ENCODE peak calls at places on chromosomes 5 and 9, in four cellular contexts. One of them, this sample, is unnamed.

GRCh38 chr5:157539623-157540022 is 36.0 kb downstream of the ADAM19 start:
- DNase-seq in mucosa of descending colon: no peak
- DNase-seq in psoas muscle: no peak
- DNase-seq in gastrocnemius medialis: no peak
- DNase-seq in this sample: no peak

GRCh38 chr5:124873189-124873588 is 126.8 kb upstream of the ZNF608 start:
- DNase-seq in mucosa of descending colon: no peak
- DNase-seq in psoas muscle: no peak
- DNase-seq in gastrocnemius medialis: no peak
- DNase-seq in this sample: no peak

GRCh38 chr9:113636165-113636564 is 172.6 kb downstream of the RGS3 start:
- DNase-seq in mucosa of descending colon: no peak
- DNase-seq in psoas muscle: no peak
- DNase-seq in gastrocnemius medialis: no peak
- DNase-seq in this sample: no peak

GRCh38 chr9:13816837-13817236 is 497.1 kb downstream of the NFIB start:
- DNase-seq in mucosa of descending colon: no peak
- DNase-seq in psoas muscle: peak; percentile 47
- DNase-seq in gastrocnemius medialis: peak; percentile 54
- DNase-seq in this sample: no peak

GRCh38 chr5:59543826-59544442 is 349.6 kb downstream of the PDE4D start:
- DNase-seq in mucosa of descending colon: no peak
- DNase-seq in psoas muscle: peak; percentile 59
- DNase-seq in gastrocnemius medialis: peak; percentile 67
- DNase-seq in this sample: no peak

GRCh38 chr9:12640021-12640587 is 53.1 kb upstream of the TYRP1 start:
- DNase-seq in mucosa of descending colon: no peak
- DNase-seq in psoas muscle: no peak
- DNase-seq in gastrocnemius medialis: no peak
- DNase-seq in this sample: no peak

GRCh38 chr9:117796681-117797080 is 92.5 kb downstream of the TLR4 start:
- DNase-seq in mucosa of descending colon: no peak
- DNase-seq in psoas muscle: no peak
- DNase-seq in gastrocnemius medialis: no peak
- DNase-seq in this sample: no peak

GRCh38 chr9:86413966-86414880 is 60.0 kb upstream of the TUT7 start:
- DNase-seq in mucosa of descending colon: no peak
- DNase-seq in psoas muscle: no peak
- DNase-seq in gastrocnemius medialis: no peak
- DNase-seq in this sample: no peak

GRCh38 chr5:91166040-91166807 is 216.9 kb downstream of the ARRDC3 start:
- DNase-seq in mucosa of descending colon: no peak
- DNase-seq in psoas muscle: no peak
- DNase-seq in gastrocnemius medialis: no peak
- DNase-seq in this sample: no peak

GRCh38 chr5:139668064-139668880 is 20.1 kb downstream of the CXXC5 start:
- DNase-seq in mucosa of descending colon: no peak
- DNase-seq in psoas muscle: peak; percentile 82
- DNase-seq in gastrocnemius medialis: no peak
- DNase-seq in this sample: peak; percentile 53

GRCh38 chr5:74587300-74587699 is 53.2 kb downstream of the ENC1 start:
- DNase-seq in mucosa of descending colon: no peak
- DNase-seq in psoas muscle: no peak
- DNase-seq in gastrocnemius medialis: no peak
- DNase-seq in this sample: no peak

GRCh38 chr5:125410501-125411162 is 664.2 kb upstream of the ZNF608 start:
- DNase-seq in mucosa of descending colon: no peak
- DNase-seq in psoas muscle: no peak
- DNase-seq in gastrocnemius medialis: no peak
- DNase-seq in this sample: no peak

GRCh38 chr5:159601216-159601615 is 270.9 kb upstream of the IL12B start:
- DNase-seq in mucosa of descending colon: no peak
- DNase-seq in psoas muscle: no peak
- DNase-seq in gastrocnemius medialis: no peak
- DNase-seq in this sample: peak; percentile 6

GRCh38 chr5:61082516-61083280 is 79.6 kb downstream of the SMIM15 start:
- DNase-seq in mucosa of descending colon: no peak
- DNase-seq in psoas muscle: no peak
- DNase-seq in gastrocnemius medialis: no peak
- DNase-seq in this sample: no peak

GRCh38 chr9:137679249-137679648 is 60.4 kb downstream of the EHMT1 start:
- DNase-seq in mucosa of descending colon: no peak
- DNase-seq in psoas muscle: no peak
- DNase-seq in gastrocnemius medialis: no peak
- DNase-seq in this sample: no peak

GRCh38 chr9:109498195-109499060 is at the start of gene PTPN3:
- DNase-seq in mucosa of descending colon: no peak
- DNase-seq in psoas muscle: no peak
- DNase-seq in gastrocnemius medialis: no peak
- DNase-seq in this sample: peak; percentile 25
- H3K4me3 ChIP-seq in mucosa of descending colon: peak within 1 kb of the TSS; percentile 24
- H3K4me3 ChIP-seq in psoas muscle: peak within 1 kb of the TSS; percentile 73
- H3K4me3 ChIP-seq in gastrocnemius medialis: peak within 1 kb of the TSS; percentile 44
- H3K4me3 ChIP-seq in this sample: peak within 1 kb of the TSS; percentile 59

GRCh38 chr5:55520117-55520829 is 14.5 kb downstream of the PLPP1 start:
- DNase-seq in mucosa of descending colon: no peak
- DNase-seq in psoas muscle: no peak
- DNase-seq in gastrocnemius medialis: no peak
- DNase-seq in this sample: no peak
- H3K4me1 ChIP-seq in mucosa of descending colon: peaks cover 67% of the 10 kb centered on the region
- H3K4me1 ChIP-seq in psoas muscle: peaks cover 49% of the 10 kb centered on the region
- H3K4me1 ChIP-seq in gastrocnemius medialis: peaks cover 81% of the 10 kb centered on the region
- H3K4me1 ChIP-seq in this sample: peaks cover 28% of the 10 kb centered on the region

GRCh38 chr5:188488-189481 is 2.5 kb upstream of the LRRC14B start:
- DNase-seq in mucosa of descending colon: peak; percentile 85
- DNase-seq in psoas muscle: peak; percentile 96
- DNase-seq in gastrocnemius medialis: peak; percentile 84
- DNase-seq in this sample: peak; percentile 83
- H3K4me3 ChIP-seq in mucosa of descending colon: no peak overlapping the region
- H3K4me3 ChIP-seq in psoas muscle: peak overlapping the region; percentile 47
- H3K4me3 ChIP-seq in gastrocnemius medialis: peak overlapping the region; percentile 35
- H3K4me3 ChIP-seq in this sample: no peak overlapping the region

DNA sequence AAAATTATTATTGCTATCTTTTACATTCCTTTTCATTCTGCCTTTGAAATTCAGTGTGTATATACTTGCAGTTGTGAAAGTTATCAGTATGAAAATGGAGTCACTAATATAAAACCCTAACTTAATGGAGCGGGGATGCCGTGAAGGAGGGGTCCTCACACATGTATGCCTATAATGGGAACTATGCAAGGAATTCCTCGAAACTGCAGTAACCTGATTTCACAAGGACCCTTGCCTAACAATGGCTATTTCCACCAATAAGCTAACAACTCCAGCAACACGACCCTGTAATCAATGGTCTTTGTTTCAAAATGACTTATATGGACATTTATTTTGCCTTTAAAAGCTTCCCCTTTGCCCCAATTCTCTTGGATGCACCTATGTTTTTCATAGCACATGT is 12.6 kb upstream of the MLLT3 start:
- DNase-seq in mucosa of descending colon: no peak
- DNase-seq in psoas muscle: no peak
- DNase-seq in gastrocnemius medialis: no peak
- DNase-seq in this sample: no peak
- H3K4me1 ChIP-seq in mucosa of descending colon: no peaks in the 10 kb centered on the region
- H3K4me1 ChIP-seq in psoas muscle: no peaks in the 10 kb centered on the region
- H3K4me1 ChIP-seq in gastrocnemius medialis: no peaks in the 10 kb centered on the region
- H3K4me1 ChIP-seq in this sample: peaks cover 5% of the 10 kb centered on the region

DNA sequence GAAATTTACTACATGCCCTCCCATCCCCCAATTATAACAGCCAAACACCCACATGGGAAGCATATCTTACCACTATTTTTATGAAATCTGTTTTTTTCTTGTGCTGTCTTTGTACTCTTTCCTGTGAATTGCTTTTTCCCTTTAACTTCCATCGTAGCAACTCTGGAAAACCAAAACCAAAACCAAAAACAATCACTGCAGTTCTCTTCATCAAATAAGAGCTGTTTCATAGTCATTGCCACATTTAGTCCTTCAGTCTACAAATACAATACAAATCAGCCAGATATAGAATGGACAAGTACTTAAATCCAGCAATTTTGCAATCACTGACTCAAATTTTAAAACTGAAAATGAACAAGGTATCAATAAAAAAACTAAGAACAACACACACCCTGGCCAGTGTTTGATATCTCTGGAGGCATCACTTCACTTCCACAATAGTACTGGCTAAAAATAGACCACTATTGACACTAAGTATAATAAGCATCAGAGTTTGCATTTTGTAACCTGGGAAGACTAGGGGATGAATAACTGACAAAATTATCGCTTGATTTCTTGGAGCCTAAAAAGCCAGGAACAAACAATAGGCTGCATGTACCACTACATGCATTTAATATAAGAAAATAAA is 5.4 kb downstream of the PUM3 start:
- DNase-seq in mucosa of descending colon: no peak
- DNase-seq in psoas muscle: no peak
- DNase-seq in gastrocnemius medialis: no peak
- DNase-seq in this sample: no peak
- H3K4me3 ChIP-seq in mucosa of descending colon: no peak overlapping the region
- H3K4me3 ChIP-seq in psoas muscle: peak overlapping the region; percentile 26
- H3K4me3 ChIP-seq in gastrocnemius medialis: peak overlapping the region; percentile 14
- H3K4me3 ChIP-seq in this sample: no peak overlapping the region

DNA sequence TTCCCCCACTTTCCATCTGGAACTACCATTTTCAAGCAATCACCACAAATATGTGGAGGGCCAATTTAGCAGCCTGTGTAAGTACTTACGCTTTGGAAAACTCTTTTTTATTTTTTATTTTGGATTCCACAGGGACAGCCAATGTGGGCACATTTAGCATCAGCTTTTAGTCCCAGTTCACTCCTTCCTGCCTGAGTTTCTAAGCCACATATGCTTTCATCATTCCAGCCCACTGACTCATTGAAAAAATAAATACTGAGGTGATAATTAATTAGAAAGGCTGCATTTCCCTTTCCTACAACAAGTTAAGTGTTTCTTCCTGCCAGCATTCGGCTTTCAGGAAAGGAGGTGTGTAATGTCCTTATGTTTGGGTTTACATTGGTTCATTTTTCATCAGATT is 76.7 kb downstream of the TMEM167A start:
- DNase-seq in mucosa of descending colon: no peak
- DNase-seq in psoas muscle: no peak
- DNase-seq in gastrocnemius medialis: no peak
- DNase-seq in this sample: no peak
- H3K4me1 ChIP-seq in mucosa of descending colon: no peaks in the 10 kb centered on the region
- H3K4me1 ChIP-seq in psoas muscle: no peaks in the 10 kb centered on the region
- H3K4me1 ChIP-seq in gastrocnemius medialis: no peaks in the 10 kb centered on the region
- H3K4me1 ChIP-seq in this sample: no peaks in the 10 kb centered on the region

GRCh38 chr9:102113191-102113590 is 374.7 kb upstream of the GRIN3A start:
- DNase-seq in mucosa of descending colon: no peak
- DNase-seq in psoas muscle: no peak
- DNase-seq in gastrocnemius medialis: no peak
- DNase-seq in this sample: no peak

DNA sequence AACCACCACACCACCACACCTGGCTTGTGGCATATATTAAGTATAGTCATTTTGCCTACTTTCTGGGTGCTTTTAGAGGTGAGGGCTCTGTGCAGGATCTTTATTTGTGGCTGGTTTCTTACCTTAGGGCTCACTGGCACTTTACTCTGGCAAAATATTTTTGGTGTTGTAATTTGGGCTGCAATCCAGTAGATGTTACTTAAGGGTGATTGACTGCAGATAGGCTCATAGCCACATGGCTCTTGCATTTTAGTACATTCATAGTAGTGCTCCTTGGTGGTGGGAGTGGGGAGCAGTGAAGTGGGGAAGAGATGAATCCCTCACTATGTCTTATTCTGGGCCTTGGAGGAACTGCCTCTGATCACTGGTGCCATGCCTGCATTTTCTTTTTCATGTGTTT is 376.1 kb upstream of the GRIN3A start:
- DNase-seq in mucosa of descending colon: no peak
- DNase-seq in psoas muscle: no peak
- DNase-seq in gastrocnemius medialis: no peak
- DNase-seq in this sample: no peak
- H3K4me3 ChIP-seq in mucosa of descending colon: no peak overlapping the region
- H3K4me3 ChIP-seq in psoas muscle: no peak overlapping the region
- H3K4me3 ChIP-seq in gastrocnemius medialis: no peak overlapping the region
- H3K4me3 ChIP-seq in this sample: no peak overlapping the region

DNA sequence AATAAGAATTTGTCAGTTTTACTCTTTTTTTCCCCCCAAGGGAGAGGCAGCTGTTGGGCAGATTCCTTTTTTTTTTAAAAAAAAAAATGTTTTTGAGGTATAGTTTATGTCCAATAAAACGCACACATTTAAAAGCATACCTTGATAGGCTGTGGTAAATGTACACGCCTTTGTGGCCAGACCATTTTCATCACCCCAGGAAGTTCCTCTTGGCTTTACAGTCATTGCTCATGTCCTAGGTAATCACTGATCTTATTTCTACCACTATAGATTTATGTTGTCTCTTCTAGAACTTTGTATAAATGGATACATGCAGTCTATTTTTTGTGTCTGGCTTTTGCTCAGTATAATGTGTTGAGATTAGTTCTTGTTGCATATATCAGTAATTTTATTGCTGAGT is 9.8 kb downstream of the SUB1 start:
- DNase-seq in mucosa of descending colon: no peak
- DNase-seq in psoas muscle: no peak
- DNase-seq in gastrocnemius medialis: no peak
- DNase-seq in this sample: no peak
- H3K4me1 ChIP-seq in mucosa of descending colon: peaks cover 21% of the 10 kb centered on the region
- H3K4me1 ChIP-seq in psoas muscle: peaks cover 31% of the 10 kb centered on the region
- H3K4me1 ChIP-seq in gastrocnemius medialis: peaks cover 17% of the 10 kb centered on the region
- H3K4me1 ChIP-seq in this sample: peaks cover 3% of the 10 kb centered on the region

DNA sequence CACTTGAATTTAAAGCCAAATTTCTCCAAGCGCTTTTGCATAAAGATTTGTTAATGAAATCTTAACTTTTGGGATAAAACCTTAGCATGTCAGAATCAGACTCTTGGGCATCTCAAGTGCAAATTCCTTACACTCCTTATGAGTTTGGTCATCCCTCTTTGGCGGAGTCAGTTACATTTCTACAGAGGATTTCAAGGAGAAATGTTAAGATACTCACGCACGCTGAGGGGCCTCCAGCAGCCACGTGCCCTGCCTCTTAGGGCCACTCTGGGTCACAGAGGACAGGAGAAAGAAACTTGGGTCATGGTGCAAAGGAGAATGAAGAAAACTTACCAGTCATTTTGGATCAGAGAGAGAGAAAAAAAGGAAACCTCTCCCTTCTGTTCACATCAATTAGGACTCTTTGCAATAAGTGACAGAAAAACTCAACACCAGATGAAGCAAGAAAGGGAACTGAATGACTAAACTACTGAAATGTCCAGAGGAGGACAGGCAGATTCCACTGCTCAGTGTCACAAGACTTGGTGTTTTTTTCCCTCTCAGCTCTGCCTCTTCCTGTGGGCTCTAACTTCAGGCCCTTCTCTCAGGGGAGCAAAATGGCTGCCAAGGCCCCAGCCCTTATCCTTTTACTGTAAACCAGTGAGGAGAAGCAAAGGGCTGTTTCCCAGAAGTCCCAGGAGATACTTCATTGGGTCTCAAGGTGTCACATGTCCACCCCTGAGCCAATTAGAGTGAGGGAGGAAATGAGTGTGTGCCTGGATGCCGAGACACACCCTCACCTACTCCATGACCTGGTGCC is 63.3 kb upstream of the NFIL3 start:
- DNase-seq in mucosa of descending colon: no peak
- DNase-seq in psoas muscle: no peak
- DNase-seq in gastrocnemius medialis: no peak
- DNase-seq in this sample: no peak
- H3K4me3 ChIP-seq in mucosa of descending colon: no peak overlapping the region
- H3K4me3 ChIP-seq in psoas muscle: no peak overlapping the region
- H3K4me3 ChIP-seq in gastrocnemius medialis: no peak overlapping the region
- H3K4me3 ChIP-seq in this sample: no peak overlapping the region

This sample was measured in adrenal gland.